ENCODE peak calls at places on chromosome 4, in six cellular contexts. One of them, this sample, is unnamed.

GRCh38 chr4:31246856-31247255 is 526.7 kb downstream of the PCDH7 start:
- DNase-seq in HepG2: no peak
- DNase-seq in GM12892: no peak
- DNase-seq in K562: no peak
- DNase-seq in GM12878: no peak
- DNase-seq in H1: no peak
- DNase-seq in this sample: no peak

GRCh38 chr4:174066806-174067205 is 216.7 kb downstream of the FBXO8 start:
- DNase-seq in HepG2: no peak
- DNase-seq in GM12892: no peak
- DNase-seq in K562: no peak
- DNase-seq in GM12878: no peak
- DNase-seq in H1: no peak
- DNase-seq in this sample: no peak

GRCh38 chr4:3690576-3691152 is 75.5 kb upstream of the ADRA2C start:
- DNase-seq in HepG2: no peak
- DNase-seq in GM12892: no peak
- DNase-seq in K562: no peak
- DNase-seq in GM12878: no peak
- DNase-seq in H1: no peak
- DNase-seq in this sample: no peak

GRCh38 chr4:123744664-123745290 is 348.2 kb downstream of the SPRY1 start:
- DNase-seq in HepG2: peak
- DNase-seq in GM12892: no peak
- DNase-seq in K562: no peak
- DNase-seq in GM12878: no peak
- DNase-seq in H1: no peak
- DNase-seq in this sample: no peak

GRCh38 chr4:169279111-169279510 is 8.4 kb upstream of the SH3RF1 start:
- DNase-seq in HepG2: no peak
- DNase-seq in GM12892: no peak
- DNase-seq in K562: no peak
- DNase-seq in GM12878: no peak
- DNase-seq in H1: no peak
- DNase-seq in this sample: no peak

GRCh38 chr4:81470456-81471327 is 1.0 kb downstream of the RASGEF1B start:
- DNase-seq in HepG2: no peak
- DNase-seq in GM12892: no peak
- DNase-seq in K562: peak
- DNase-seq in GM12878: no peak
- DNase-seq in H1: peak
- DNase-seq in this sample: no peak

GRCh38 chr4:99811850-99812249 is 4.8 kb upstream of the DAPP1 start:
- DNase-seq in HepG2: peak
- DNase-seq in GM12892: no peak
- DNase-seq in K562: peak
- DNase-seq in GM12878: no peak
- DNase-seq in H1: no peak
- DNase-seq in this sample: no peak

GRCh38 chr4:176270669-176271068 is 1.6 kb upstream of the ASB5 start:
- DNase-seq in HepG2: peak
- DNase-seq in GM12892: no peak
- DNase-seq in K562: no peak
- DNase-seq in GM12878: no peak
- DNase-seq in H1: no peak
- DNase-seq in this sample: no peak

GRCh38 chr4:11724731-11725130 is 296.0 kb upstream of the HS3ST1 start:
- DNase-seq in HepG2: no peak
- DNase-seq in GM12892: no peak
- DNase-seq in K562: no peak
- DNase-seq in GM12878: no peak
- DNase-seq in H1: no peak
- DNase-seq in this sample: no peak

GRCh38 chr4:162164881-162165528 is 1.2 kb upstream of the FSTL5 start:
- DNase-seq in HepG2: no peak
- DNase-seq in GM12892: no peak
- DNase-seq in K562: no peak
- DNase-seq in GM12878: no peak
- DNase-seq in H1: no peak
- DNase-seq in this sample: no peak

GRCh38 chr4:77582151-77582550 is 23.5 kb upstream of the CXCL13 start:
- DNase-seq in HepG2: no peak
- DNase-seq in GM12892: no peak
- DNase-seq in K562: no peak
- DNase-seq in GM12878: no peak
- DNase-seq in H1: no peak
- DNase-seq in this sample: no peak

GRCh38 chr4:93199492-93199891 is 629.1 kb upstream of the ATOH1 start:
- DNase-seq in HepG2: peak
- DNase-seq in GM12892: no peak
- DNase-seq in K562: no peak
- DNase-seq in GM12878: no peak
- DNase-seq in H1: no peak
- DNase-seq in this sample: peak

GRCh38 chr4:163332526-163333405 is at the start of gene NPY1R:
- DNase-seq in HepG2: peak
- DNase-seq in GM12892: no peak
- DNase-seq in K562: peak
- DNase-seq in GM12878: peak
- DNase-seq in H1: peak
- DNase-seq in this sample: peak

GRCh38 chr4:4764506-4764905 is 95.0 kb upstream of the MSX1 start:
- DNase-seq in HepG2: no peak
- DNase-seq in GM12892: no peak
- DNase-seq in K562: no peak
- DNase-seq in GM12878: no peak
- DNase-seq in H1: no peak
- DNase-seq in this sample: no peak

GRCh38 chr4:108743021-108743420 is 19.8 kb downstream of the ETNPPL start:
- DNase-seq in HepG2: no peak
- DNase-seq in GM12892: no peak
- DNase-seq in K562: no peak
- DNase-seq in GM12878: no peak
- DNase-seq in H1: no peak
- DNase-seq in this sample: no peak

GRCh38 chr4:123468479-123469031 is 72.0 kb downstream of the SPRY1 start:
- DNase-seq in HepG2: no peak
- DNase-seq in GM12892: no peak
- DNase-seq in K562: no peak
- DNase-seq in GM12878: no peak
- DNase-seq in H1: no peak
- DNase-seq in this sample: no peak

GRCh38 chr4:173519130-173520101 is 10.6 kb downstream of the HAND2 start:
- DNase-seq in HepG2: no peak
- DNase-seq in GM12892: no peak
- DNase-seq in K562: no peak
- DNase-seq in GM12878: no peak
- DNase-seq in H1: peak
- DNase-seq in this sample: no peak

GRCh38 chr4:81885016-81885415 is 413.3 kb upstream of the RASGEF1B start:
- DNase-seq in HepG2: no peak
- DNase-seq in GM12892: no peak
- DNase-seq in K562: no peak
- DNase-seq in GM12878: no peak
- DNase-seq in H1: no peak
- DNase-seq in this sample: no peak

GRCh38 chr4:42702895-42703294 is 46.0 kb upstream of the ATP8A1 start:
- DNase-seq in HepG2: no peak
- DNase-seq in GM12892: no peak
- DNase-seq in K562: no peak
- DNase-seq in GM12878: no peak
- DNase-seq in H1: no peak
- DNase-seq in this sample: no peak

GRCh38 chr4:156762851-156763250 is 208.7 kb downstream of the PDGFC start:
- DNase-seq in HepG2: no peak
- DNase-seq in GM12892: no peak
- DNase-seq in K562: no peak
- DNase-seq in GM12878: no peak
- DNase-seq in H1: no peak
- DNase-seq in this sample: no peak

GRCh38 chr4:97394653-97395052 is 748.6 kb downstream of the STPG2 start:
- DNase-seq in HepG2: no peak
- DNase-seq in GM12892: no peak
- DNase-seq in K562: no peak
- DNase-seq in GM12878: no peak
- DNase-seq in H1: no peak
- DNase-seq in this sample: no peak

GRCh38 chr4:3313556-3314228 is 20.9 kb downstream of the RGS12 start:
- DNase-seq in HepG2: no peak
- DNase-seq in GM12892: no peak
- DNase-seq in K562: peak
- DNase-seq in GM12878: no peak
- DNase-seq in H1: no peak
- DNase-seq in this sample: no peak

GRCh38 chr4:144183165-144183564 is 42.6 kb upstream of the GYPA start:
- DNase-seq in HepG2: no peak
- DNase-seq in GM12892: no peak
- DNase-seq in K562: no peak
- DNase-seq in GM12878: no peak
- DNase-seq in H1: no peak
- DNase-seq in this sample: no peak

GRCh38 chr4:142336251-142336934 is 509.7 kb downstream of the INPP4B start:
- DNase-seq in HepG2: no peak
- DNase-seq in GM12892: no peak
- DNase-seq in K562: no peak
- DNase-seq in GM12878: no peak
- DNase-seq in H1: no peak
- DNase-seq in this sample: no peak
- TF ChIP-seq TAF1 in HepG2: no peak
- TF ChIP-seq TAF1 in GM12892: no peak
- TF ChIP-seq TAF1 in K562: no peak
- TF ChIP-seq TAF1 in GM12878: no peak
- TF ChIP-seq TAF1 in H1: no peak
- TF ChIP-seq TAF1 in this sample: no peak

GRCh38 chr4:6278801-6279197 is 9.1 kb downstream of the WFS1 start:
- DNase-seq in HepG2: peak
- DNase-seq in GM12892: peak
- DNase-seq in K562: peak
- DNase-seq in GM12878: peak
- DNase-seq in H1: no peak
- DNase-seq in this sample: peak
- TF ChIP-seq POLR2A in HepG2: no peak
- TF ChIP-seq POLR2A in GM12892: no peak
- TF ChIP-seq POLR2A in K562: no peak
- TF ChIP-seq POLR2A in GM12878: no peak
- TF ChIP-seq POLR2A in H1: no peak
- TF ChIP-seq POLR2A in this sample: no peak

DNA sequence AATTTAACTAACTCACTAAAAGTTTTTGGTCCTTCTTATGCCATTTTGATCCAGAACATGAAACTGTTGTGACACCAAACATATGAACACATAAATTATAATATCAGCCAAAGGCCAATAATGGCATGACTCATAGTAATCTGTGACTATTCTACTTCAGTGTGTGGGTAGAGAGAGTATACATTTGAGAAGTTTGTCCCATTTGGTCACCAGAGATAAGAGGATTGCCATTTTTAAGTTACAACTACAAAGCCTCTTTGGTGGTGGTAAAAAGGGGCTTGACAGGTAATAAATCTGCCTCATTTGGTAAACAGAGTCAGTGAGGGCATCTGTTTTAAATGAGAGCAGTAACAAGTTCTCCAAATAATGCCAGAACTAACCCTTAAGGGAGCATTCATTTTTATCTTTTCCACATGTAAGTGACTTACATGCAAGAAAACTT is 117.9 kb downstream of the TBC1D19 start:
- DNase-seq in HepG2: no peak
- DNase-seq in GM12892: no peak
- DNase-seq in K562: peak
- DNase-seq in GM12878: no peak
- DNase-seq in H1: no peak
- DNase-seq in this sample: no peak
- TF ChIP-seq TAF1 in HepG2: no peak
- TF ChIP-seq TAF1 in GM12892: no peak
- TF ChIP-seq TAF1 in K562: no peak
- TF ChIP-seq TAF1 in GM12878: no peak
- TF ChIP-seq TAF1 in H1: no peak
- TF ChIP-seq TAF1 in this sample: no peak

GRCh38 chr4:113762061-113762850 is 718 bp upstream of the CAMK2D start:
- DNase-seq in HepG2: peak
- DNase-seq in GM12892: peak
- DNase-seq in K562: peak
- DNase-seq in GM12878: peak
- DNase-seq in H1: peak
- DNase-seq in this sample: peak

GRCh38 chr4:113760094-113760851 is 1.3 kb downstream of the CAMK2D start:
- DNase-seq in HepG2: no peak
- DNase-seq in GM12892: no peak
- DNase-seq in K562: no peak
- DNase-seq in GM12878: no peak
- DNase-seq in H1: no peak
- DNase-seq in this sample: no peak

GRCh38 chr4:113761682-113762060 is at the start of gene CAMK2D:
- DNase-seq in HepG2: peak
- DNase-seq in GM12892: peak
- DNase-seq in K562: no peak
- DNase-seq in GM12878: peak
- DNase-seq in H1: peak
- DNase-seq in this sample: peak

GRCh38 chr4:113759696-113760093 is 1.8 kb downstream of the CAMK2D start:
- DNase-seq in HepG2: no peak
- DNase-seq in GM12892: no peak
- DNase-seq in K562: no peak
- DNase-seq in GM12878: no peak
- DNase-seq in H1: no peak
- DNase-seq in this sample: no peak

GRCh38 chr4:113760852-113761681 is 471 bp downstream of the CAMK2D start:
- DNase-seq in HepG2: peak
- DNase-seq in GM12892: peak
- DNase-seq in K562: no peak
- DNase-seq in GM12878: no peak
- DNase-seq in H1: peak
- DNase-seq in this sample: peak
- TF ChIP-seq POLR2A in HepG2: no peak
- TF ChIP-seq POLR2A in GM12892: peak
- TF ChIP-seq POLR2A in K562: no peak
- TF ChIP-seq POLR2A in GM12878: peak
- TF ChIP-seq POLR2A in H1: no peak
- TF ChIP-seq POLR2A in this sample: no peak